ENCODE peak calls at places on chromosomes 11 and 22, in four cellular contexts. One of them, this sample, is unnamed.

GRCh38 chr11:77672276-77672675 is 34.7 kb upstream of the CLNS1A start:
- DNase-seq in psoas muscle: no peak
- DNase-seq in A549: peak; percentile 63
- DNase-seq in kidney: no peak
- DNase-seq in this sample: no peak

GRCh38 chr11:86753376-86753775 is 47.0 kb upstream of the PRSS23 start:
- DNase-seq in kidney: no peak
- DNase-seq in A549: no peak
- DNase-seq in psoas muscle: no peak
- DNase-seq in this sample: no peak

GRCh38 chr22:39292561-39293074 is 26.8 kb downstream of the RPL3 start:
- DNase-seq in A549: peak; percentile 93
- DNase-seq in kidney: peak; percentile 97
- DNase-seq in psoas muscle: peak; percentile 90
- DNase-seq in this sample: peak; percentile 95

GRCh38 chr11:134485316-134485715 is 73.3 kb upstream of the B3GAT1 start:
- DNase-seq in psoas muscle: no peak
- DNase-seq in A549: no peak
- DNase-seq in kidney: no peak
- DNase-seq in this sample: peak; percentile 7

GRCh38 chr11:66339163-66339675 is 3.0 kb upstream of the RIN1 start:
- DNase-seq in psoas muscle: peak; percentile 24
- DNase-seq in A549: no peak
- DNase-seq in kidney: peak; percentile 50
- DNase-seq in this sample: no peak

GRCh38 chr11:47443817-47444216 is 5.1 kb downstream of the RAPSN start:
- DNase-seq in kidney: no peak
- DNase-seq in psoas muscle: no peak
- DNase-seq in A549: no peak
- DNase-seq in this sample: no peak

GRCh38 chr11:134098566-134099184 is 29.8 kb downstream of the JAM3 start:
- DNase-seq in psoas muscle: no peak
- DNase-seq in kidney: no peak
- DNase-seq in A549: peak; percentile 19
- DNase-seq in this sample: no peak

GRCh38 chr22:19820880-19821522 is 33.7 kb downstream of the GNB1L start:
- DNase-seq in psoas muscle: no peak
- DNase-seq in A549: no peak
- DNase-seq in kidney: no peak
- DNase-seq in this sample: peak; percentile 54

GRCh38 chr11:61629082-61629481 is 48.2 kb upstream of the SYT7 start:
- DNase-seq in kidney: no peak
- DNase-seq in A549: no peak
- DNase-seq in psoas muscle: no peak
- DNase-seq in this sample: no peak

DNA sequence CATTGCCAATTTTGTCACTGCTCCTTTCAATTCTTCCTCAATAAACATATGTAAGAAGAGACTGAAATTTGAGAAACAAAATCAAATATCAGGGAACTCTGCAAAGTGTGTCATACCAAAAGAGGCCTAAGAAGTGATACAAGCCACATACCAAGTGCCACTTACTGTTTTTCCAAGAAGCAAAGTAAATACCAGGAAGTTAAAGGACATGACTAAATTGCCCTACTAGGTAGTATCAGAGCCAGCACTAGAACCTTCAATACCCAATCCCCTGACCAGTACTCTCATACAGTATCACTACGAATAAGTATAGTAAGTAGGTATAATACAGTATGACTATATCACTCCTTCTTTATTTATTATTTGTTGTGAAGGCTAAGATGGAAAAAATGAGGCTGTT is 13.6 kb downstream of the MAML2 start:
- DNase-seq in A549: no peak
- DNase-seq in kidney: no peak
- DNase-seq in psoas muscle: no peak
- DNase-seq in this sample: no peak
- H3K27ac ChIP-seq in A549: peak overlapping the region; percentile 5
- H3K27ac ChIP-seq in kidney: peak overlapping the region; percentile 40
- H3K27ac ChIP-seq in psoas muscle: no peak overlapping the region
- H3K27ac ChIP-seq in this sample: no peak overlapping the region

GRCh38 chr22:49394116-49394785 is 433.4 kb downstream of the BRD1 start:
- DNase-seq in kidney: no peak
- DNase-seq in A549: no peak
- DNase-seq in psoas muscle: no peak
- DNase-seq in this sample: peak; percentile 47
- H3K9me3 ChIP-seq in kidney: no peaks in the 10 kb centered on the region
- H3K9me3 ChIP-seq in A549: no peaks in the 10 kb centered on the region
- H3K9me3 ChIP-seq in psoas muscle: no peaks in the 10 kb centered on the region
- H3K9me3 ChIP-seq in this sample: no peaks in the 10 kb centered on the region

GRCh38 chr22:20859615-20860014 is 808 bp downstream of the SNAP29 start:
- DNase-seq in kidney: peak; percentile 12
- DNase-seq in A549: no peak
- DNase-seq in psoas muscle: no peak
- DNase-seq in this sample: no peak

GRCh38 chr22:20857247-20857643 is 1.4 kb downstream of the PI4KA start:
- DNase-seq in A549: no peak
- DNase-seq in psoas muscle: no peak
- DNase-seq in kidney: no peak
- DNase-seq in this sample: no peak

GRCh38 chr22:20857838-20858614 is 585 bp downstream of the PI4KA start:
- DNase-seq in kidney: peak; percentile 96
- DNase-seq in A549: peak; percentile 84
- DNase-seq in psoas muscle: peak; percentile 91
- DNase-seq in this sample: peak; percentile 97

GRCh38 chr22:20862540-20862939 is 3.7 kb downstream of the SNAP29 start:
- DNase-seq in psoas muscle: no peak
- DNase-seq in A549: no peak
- DNase-seq in kidney: peak; percentile 18
- DNase-seq in this sample: no peak

GRCh38 chr22:20858615-20859416 is at the start of the genes PI4KA and SNAP29:
- DNase-seq in A549: peak; percentile 97
- DNase-seq in psoas muscle: peak; percentile 100
- DNase-seq in kidney: peak; percentile 100
- DNase-seq in this sample: peak; percentile 99
- TF ChIP-seq CTCF in A549: no peak
- TF ChIP-seq CTCF in psoas muscle: no peak
- TF ChIP-seq CTCF in kidney: peak; percentile 2
- TF ChIP-seq CTCF in this sample: peak; percentile 30

GRCh38 chr11:114259124-114259526 is 37.1 kb upstream of the NNMT start:
- DNase-seq in kidney: no peak
- DNase-seq in A549: no peak
- DNase-seq in psoas muscle: peak; percentile 93
- DNase-seq in this sample: no peak

GRCh38 chr11:114257621-114258558 is 38.3 kb upstream of the NNMT start:
- DNase-seq in psoas muscle: peak; percentile 87
- DNase-seq in A549: no peak
- DNase-seq in kidney: no peak
- DNase-seq in this sample: peak; percentile 71

GRCh38 chr11:114260077-114260476 is 36.1 kb upstream of the NNMT start:
- DNase-seq in psoas muscle: peak; percentile 56
- DNase-seq in kidney: no peak
- DNase-seq in A549: no peak
- DNase-seq in this sample: no peak

GRCh38 chr11:114259551-114259983 is 36.6 kb upstream of the NNMT start:
- DNase-seq in psoas muscle: peak; percentile 67
- DNase-seq in kidney: no peak
- DNase-seq in A549: no peak
- DNase-seq in this sample: no peak

GRCh38 chr11:114258696-114259095 is 37.5 kb upstream of the NNMT start:
- DNase-seq in A549: no peak
- DNase-seq in psoas muscle: peak; percentile 55
- DNase-seq in kidney: no peak
- DNase-seq in this sample: no peak
- H3K27ac ChIP-seq in A549: no peak overlapping the region
- H3K27ac ChIP-seq in psoas muscle: peak overlapping the region; percentile 89
- H3K27ac ChIP-seq in kidney: no peak overlapping the region
- H3K27ac ChIP-seq in this sample: peak overlapping the region; percentile 92

DNA sequence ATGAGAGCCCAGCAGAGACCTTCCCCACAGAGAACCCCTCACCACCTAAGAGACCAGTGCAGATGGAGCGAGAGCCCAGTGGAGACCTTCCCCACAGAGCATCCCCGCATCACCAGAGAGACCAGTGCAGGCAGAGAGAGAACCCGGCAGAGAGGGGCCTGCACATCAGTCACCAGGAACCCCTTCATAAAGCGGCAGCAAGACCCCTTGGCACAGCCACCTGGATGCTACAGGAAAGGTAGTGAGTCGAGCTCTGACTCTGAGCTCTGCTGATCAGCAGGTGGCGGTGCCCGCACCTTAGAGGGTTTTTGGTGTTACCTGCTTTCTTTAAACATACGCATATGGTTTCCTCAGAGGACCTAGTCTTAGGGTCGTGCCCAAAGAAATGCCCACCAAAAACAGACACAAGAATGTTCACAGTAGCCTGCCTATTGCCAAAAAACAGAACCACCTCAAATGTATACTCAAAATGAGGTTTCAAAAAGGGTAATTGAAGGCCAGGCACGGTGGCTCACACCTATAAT is 678.7 kb downstream of the BRD1 start:
- DNase-seq in psoas muscle: no peak
- DNase-seq in kidney: no peak
- DNase-seq in A549: no peak
- DNase-seq in this sample: no peak
- H3K9me3 ChIP-seq in psoas muscle: peaks cover 5% of the 10 kb centered on the region
- H3K9me3 ChIP-seq in kidney: no peaks in the 10 kb centered on the region
- H3K9me3 ChIP-seq in A549: no peaks in the 10 kb centered on the region
- H3K9me3 ChIP-seq in this sample: no peaks in the 10 kb centered on the region